ENCODE peak calls at places on chromosomes 3 and 15, in five cellular contexts. Q, T, S, J and Z are unnamed samples.

GRCh38 chr3:150232992-150233451 is 175.1 kb upstream of the TSC22D2 start:
- DNase-seq in Q (peak; percentile 35), J (no peak), T (no peak), S (no peak), Z (no peak)

GRCh38 chr15:56767315-56767714 is 34.0 kb upstream of the ZNF280D start:
- DNase-seq in S (no peak), Q (no peak), T (no peak), J (no peak), Z (no peak)

GRCh38 chr15:62163847-62164499 is 1.1 kb downstream of the C2CD4B start:
- DNase-seq in S (no peak), Q (no peak), T (peak; percentile 48), J (peak; percentile 46), Z (peak; percentile 18)

GRCh38 chr15:22936577-22937472 is 43.3 kb downstream of the CYFIP1 start:
- DNase-seq in Q (no peak), T (no peak), J (no peak), S (no peak), Z (no peak)

GRCh38 chr3:32146669-32147315 is 40.4 kb downstream of the GPD1L start:
- DNase-seq in S (no peak), T (no peak), Q (no peak), J (no peak), Z (no peak)

GRCh38 chr3:8103954-8104353 is 397.7 kb upstream of the LMCD1 start:
- DNase-seq in J (no peak), T (no peak), Q (no peak), S (no peak), Z (no peak)

GRCh38 chr3:104521606-104522336 is 844.9 kb upstream of the ALCAM start:
- DNase-seq in J (no peak), Q (no peak), S (peak; percentile 1), T (no peak), Z (no peak)

GRCh38 chr15:76153241-76154197 is 93.7 kb downstream of the TMEM266 start:
- DNase-seq in T (peak; percentile 24), Q (no peak), J (no peak), S (no peak), Z (no peak)

GRCh38 chr3:107209302-107210060 is 167.8 kb upstream of the CCDC54 start:
- DNase-seq in J (no peak), Q (no peak), S (peak; percentile 66), T (no peak), Z (no peak)

GRCh38 chr3:8837172-8837571 is 67.8 kb upstream of the OXTR start:
- DNase-seq in T (no peak), S (peak; percentile 82), Q (peak; percentile 91), J (no peak), Z (no peak)

GRCh38 chr3:111695584-111696213 is 100.6 kb upstream of the ZBED2 start:
- DNase-seq in T (no peak), J (no peak), S (peak; percentile 88), Q (peak; percentile 91), Z (no peak)

GRCh38 chr15:47517737-47518136 is 199.6 kb upstream of the SEMA6D start:
- DNase-seq in J (no peak), Q (peak; percentile 13), T (no peak), S (peak; percentile 74), Z (peak; percentile 14)

GRCh38 chr3:133943639-133944131 is 48.0 kb upstream of the RAB6B start:
- DNase-seq in J (no peak), S (peak; percentile 84), Q (peak; percentile 98), T (peak; percentile 4), Z (no peak)

GRCh38 chr3:102036015-102036414 is 186.7 kb downstream of the NFKBIZ start:
- DNase-seq in T (no peak), S (no peak), J (no peak), Q (no peak), Z (no peak)

GRCh38 chr3:153354641-153355040 is 192.6 kb downstream of the RAP2B start:
- DNase-seq in Q (no peak), S (no peak), J (peak; percentile 31), T (no peak), Z (no peak)

GRCh38 chr3:42846682-42847522 is 28.8 kb downstream of the CYP8B1 start:
- DNase-seq in S (no peak), Q (no peak), T (no peak), J (no peak), Z (no peak)

GRCh38 chr3:34832865-34833508 is 806.3 kb upstream of the ARPP21 start:
- DNase-seq in J (no peak), Q (no peak), T (no peak), S (no peak), Z (no peak)

GRCh38 chr3:86990171-86990733 is 697 bp downstream of the VGLL3 start:
- DNase-seq in S (peak; percentile 38), J (peak; percentile 76), T (peak; percentile 73), Q (peak; percentile 26), Z (no peak)

GRCh38 chr15:40008061-40008460 is 30.9 kb downstream of the SRP14 start:
- DNase-seq in Q (peak; percentile 15), S (no peak), T (no peak), J (no peak), Z (no peak)

DNA sequence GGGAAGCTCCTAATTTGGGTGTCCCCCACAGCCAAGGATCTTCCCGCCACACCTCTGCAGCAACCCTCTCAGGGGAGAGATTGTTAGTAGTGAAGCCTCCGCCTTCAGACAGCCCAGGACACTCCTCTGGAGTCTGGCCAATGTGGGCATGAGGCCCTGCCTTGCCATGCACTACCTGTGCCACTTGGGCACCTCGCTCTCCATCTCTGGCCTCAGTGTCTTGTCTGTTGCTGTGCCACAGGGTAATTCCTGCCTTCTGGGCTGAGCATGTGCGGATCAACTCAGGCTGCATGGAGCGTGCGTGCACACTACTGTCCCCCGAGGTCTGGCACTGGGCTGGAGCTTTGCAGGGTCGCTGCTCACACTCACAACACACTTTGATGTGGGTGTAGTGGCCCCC is 7.9 kb upstream of the MESP1 start:
- DNase-seq in J (no peak), T (no peak), S (no peak), Q (no peak), Z (no peak)
- H2BK15ac ChIP-seq in J (no peak overlapping the region), T (no peak overlapping the region), S (no peak overlapping the region), Q (no peak overlapping the region), Z (peak overlapping the region; percentile 78)

GRCh38 chr3:125622381-125622788 is 27.1 kb upstream of the OSBPL11 start:
- DNase-seq in Q (no peak), J (no peak), T (no peak), S (no peak), Z (no peak)

GRCh38 chr3:125613204-125613603 is 17.9 kb upstream of the OSBPL11 start:
- DNase-seq in J (no peak), T (no peak), Q (no peak), S (no peak), Z (no peak)

GRCh38 chr3:125615256-125615655 is 20.0 kb upstream of the OSBPL11 start:
- DNase-seq in S (no peak), J (no peak), Q (no peak), T (no peak), Z (no peak)

GRCh38 chr3:125618851-125619250 is 23.6 kb upstream of the OSBPL11 start:
- DNase-seq in J (no peak), Q (no peak), T (no peak), S (no peak), Z (no peak)

GRCh38 chr3:125618208-125618607 is 22.9 kb upstream of the OSBPL11 start:
- DNase-seq in Q (no peak), S (no peak), T (no peak), J (no peak), Z (no peak)
- H2BK15ac ChIP-seq in Q (no peak overlapping the region), S (no peak overlapping the region), T (no peak overlapping the region), J (no peak overlapping the region), Z (no peak overlapping the region)

DNA sequence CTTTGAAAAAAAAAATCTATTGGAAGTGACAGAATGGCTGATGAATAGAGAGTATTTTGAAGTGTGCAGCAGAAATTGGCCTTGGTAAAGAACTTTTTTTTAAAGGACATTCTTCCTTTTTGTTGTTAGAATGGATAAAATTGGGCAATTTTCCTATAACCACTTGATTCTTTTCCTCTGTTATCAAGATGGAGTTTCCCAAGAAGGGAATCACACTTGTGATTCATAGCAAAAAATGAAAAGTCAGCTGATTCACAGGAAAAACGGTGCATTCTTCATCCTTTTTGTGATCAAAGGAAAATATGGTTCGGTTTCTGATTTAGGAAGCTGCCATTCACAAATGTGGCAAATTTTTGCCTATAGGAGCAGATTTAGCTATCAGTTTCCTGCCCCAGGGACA is 486.8 kb downstream of the GBE1 start:
- DNase-seq in S (no peak), J (no peak), Q (no peak), T (no peak), Z (no peak)
- H2BK15ac ChIP-seq in S (no peak overlapping the region), J (no peak overlapping the region), Q (no peak overlapping the region), T (no peak overlapping the region), Z (no peak overlapping the region)

GRCh38 chr3:10816019-10816862 is at the start of gene SLC6A11:
- DNase-seq in T (peak; percentile 58), Q (no peak), S (no peak), J (peak; percentile 56), Z (peak; percentile 27)
- H2BK15ac ChIP-seq in T (no peak within 1 kb of the TSS), Q (no peak within 1 kb of the TSS), S (no peak within 1 kb of the TSS), J (no peak within 1 kb of the TSS), Z (peak within 1 kb of the TSS; percentile 15)

GRCh38 chr3:142878901-142879300 is 10.0 kb downstream of the PCOLCE2 start:
- DNase-seq in S (no peak), T (no peak), J (no peak), Q (no peak), Z (no peak)
- H2BK15ac ChIP-seq in S (no peak overlapping the region), T (no peak overlapping the region), J (no peak overlapping the region), Q (no peak overlapping the region), Z (no peak overlapping the region)

GRCh38 chr15:71337197-71337845 is 222.1 kb downstream of the THSD4 start:
- DNase-seq in T (peak; percentile 39), S (peak; percentile 47), J (peak; percentile 82), Q (no peak), Z (no peak)
- H2BK15ac ChIP-seq in T (no peak overlapping the region), S (peak overlapping the region; percentile 73), J (no peak overlapping the region), Q (peak overlapping the region; percentile 59), Z (no peak overlapping the region)